ENCODE peak calls at places on chromosome 3, in six cellular contexts. One of them, this sample, is unnamed.

GRCh38 chr3:5226783-5227182 is 39.3 kb downstream of the EDEM1 start:
- DNase-seq in astrocyte of the spinal cord: peak; percentile 43
- DNase-seq in kidney: no peak
- DNase-seq in A549: no peak
- DNase-seq in fibroblast of mammary gland: peak; percentile 44
- DNase-seq in lower leg skin: no peak
- DNase-seq in this sample: no peak

GRCh38 chr3:8500208-8500961 is 1.2 kb upstream of the LMCD1 start:
- DNase-seq in A549: no peak
- DNase-seq in fibroblast of mammary gland: peak; percentile 37
- DNase-seq in kidney: no peak
- DNase-seq in lower leg skin: no peak
- DNase-seq in astrocyte of the spinal cord: peak; percentile 62
- DNase-seq in this sample: peak; percentile 56

GRCh38 chr3:128521715-128522114 is 28.7 kb upstream of the GATA2 start:
- DNase-seq in fibroblast of mammary gland: no peak
- DNase-seq in A549: no peak
- DNase-seq in lower leg skin: no peak
- DNase-seq in astrocyte of the spinal cord: no peak
- DNase-seq in kidney: no peak
- DNase-seq in this sample: no peak

GRCh38 chr3:34108976-34109375 is 310.5 kb downstream of the PDCD6IP start:
- DNase-seq in fibroblast of mammary gland: no peak
- DNase-seq in astrocyte of the spinal cord: no peak
- DNase-seq in kidney: no peak
- DNase-seq in A549: no peak
- DNase-seq in lower leg skin: no peak
- DNase-seq in this sample: no peak

GRCh38 chr3:42728056-42728455 is 25.5 kb upstream of the HHATL start:
- DNase-seq in lower leg skin: peak; percentile 14
- DNase-seq in fibroblast of mammary gland: no peak
- DNase-seq in kidney: no peak
- DNase-seq in A549: no peak
- DNase-seq in astrocyte of the spinal cord: no peak
- DNase-seq in this sample: no peak

GRCh38 chr3:140499114-140499757 is 178.6 kb upstream of the TRIM42 start:
- DNase-seq in lower leg skin: no peak
- DNase-seq in kidney: no peak
- DNase-seq in astrocyte of the spinal cord: peak; percentile 27
- DNase-seq in fibroblast of mammary gland: peak; percentile 45
- DNase-seq in A549: no peak
- DNase-seq in this sample: no peak

GRCh38 chr3:89851974-89852621 is 744.7 kb downstream of the EPHA3 start:
- DNase-seq in astrocyte of the spinal cord: peak; percentile 24
- DNase-seq in A549: no peak
- DNase-seq in lower leg skin: no peak
- DNase-seq in kidney: peak; percentile 29
- DNase-seq in fibroblast of mammary gland: peak; percentile 1
- DNase-seq in this sample: peak; percentile 78

GRCh38 chr3:189792046-189792929 is 161.1 kb downstream of the TP63 start:
- DNase-seq in fibroblast of mammary gland: no peak
- DNase-seq in kidney: no peak
- DNase-seq in lower leg skin: no peak
- DNase-seq in A549: no peak
- DNase-seq in astrocyte of the spinal cord: no peak
- DNase-seq in this sample: no peak

GRCh38 chr3:32822609-32823498 is 5.1 kb downstream of the TRIM71 start:
- DNase-seq in lower leg skin: no peak
- DNase-seq in kidney: no peak
- DNase-seq in astrocyte of the spinal cord: no peak
- DNase-seq in fibroblast of mammary gland: no peak
- DNase-seq in A549: no peak
- DNase-seq in this sample: no peak

GRCh38 chr3:32956750-32957570 is 5.5 kb downstream of the CCR4 start:
- DNase-seq in lower leg skin: no peak
- DNase-seq in A549: no peak
- DNase-seq in fibroblast of mammary gland: no peak
- DNase-seq in astrocyte of the spinal cord: no peak
- DNase-seq in kidney: no peak
- DNase-seq in this sample: no peak

GRCh38 chr3:141333796-141334626 is 34.3 kb upstream of the ZBTB38 start:
- DNase-seq in A549: no peak
- DNase-seq in fibroblast of mammary gland: peak; percentile 68
- DNase-seq in kidney: no peak
- DNase-seq in astrocyte of the spinal cord: peak; percentile 70
- DNase-seq in lower leg skin: no peak
- DNase-seq in this sample: no peak

GRCh38 chr3:190038050-190038631 is 82.6 kb downstream of the P3H2 start:
- DNase-seq in fibroblast of mammary gland: peak; percentile 79
- DNase-seq in A549: peak; percentile 64
- DNase-seq in lower leg skin: peak; percentile 68
- DNase-seq in kidney: peak; percentile 79
- DNase-seq in astrocyte of the spinal cord: peak; percentile 56
- DNase-seq in this sample: peak; percentile 64

GRCh38 chr3:117455782-117456181 is 746.2 kb downstream of the TUSC7 start:
- DNase-seq in kidney: no peak
- DNase-seq in astrocyte of the spinal cord: no peak
- DNase-seq in fibroblast of mammary gland: no peak
- DNase-seq in A549: no peak
- DNase-seq in lower leg skin: no peak
- DNase-seq in this sample: no peak

GRCh38 chr3:149634573-149634972 is 23.3 kb downstream of the WWTR1 start:
- DNase-seq in kidney: no peak
- DNase-seq in fibroblast of mammary gland: no peak
- DNase-seq in astrocyte of the spinal cord: no peak
- DNase-seq in lower leg skin: no peak
- DNase-seq in A549: no peak
- DNase-seq in this sample: no peak

GRCh38 chr3:49161197-49161596 is 4.9 kb downstream of the CCDC71 start:
- DNase-seq in A549: no peak
- DNase-seq in lower leg skin: no peak
- DNase-seq in kidney: no peak
- DNase-seq in astrocyte of the spinal cord: no peak
- DNase-seq in fibroblast of mammary gland: no peak
- DNase-seq in this sample: no peak

GRCh38 chr3:183381179-183381578 is 47.2 kb downstream of the MCF2L2 start:
- DNase-seq in kidney: no peak
- DNase-seq in A549: no peak
- DNase-seq in fibroblast of mammary gland: peak; percentile 89
- DNase-seq in lower leg skin: no peak
- DNase-seq in astrocyte of the spinal cord: peak; percentile 48
- DNase-seq in this sample: no peak

GRCh38 chr3:36743821-36744220 is 20.5 kb downstream of the DCLK3 start:
- DNase-seq in fibroblast of mammary gland: no peak
- DNase-seq in A549: no peak
- DNase-seq in kidney: no peak
- DNase-seq in astrocyte of the spinal cord: no peak
- DNase-seq in lower leg skin: no peak
- DNase-seq in this sample: no peak

GRCh38 chr3:137815251-137815650 is 51.1 kb downstream of the SOX14 start:
- DNase-seq in lower leg skin: no peak
- DNase-seq in A549: no peak
- DNase-seq in kidney: no peak
- DNase-seq in astrocyte of the spinal cord: no peak
- DNase-seq in fibroblast of mammary gland: no peak
- DNase-seq in this sample: no peak

GRCh38 chr3:140294058-140294457 is 359.1 kb downstream of the CLSTN2 start:
- DNase-seq in A549: no peak
- DNase-seq in astrocyte of the spinal cord: no peak
- DNase-seq in fibroblast of mammary gland: no peak
- DNase-seq in lower leg skin: no peak
- DNase-seq in kidney: no peak
- DNase-seq in this sample: no peak

GRCh38 chr3:112773864-112774263 is 72.8 kb downstream of the CD200R1L start:
- DNase-seq in A549: peak; percentile 28
- DNase-seq in astrocyte of the spinal cord: peak; percentile 46
- DNase-seq in lower leg skin: no peak
- DNase-seq in fibroblast of mammary gland: peak; percentile 64
- DNase-seq in kidney: no peak
- DNase-seq in this sample: peak; percentile 73

GRCh38 chr3:63344676-63345075 is 66.6 kb downstream of the SYNPR start:
- DNase-seq in kidney: no peak
- DNase-seq in fibroblast of mammary gland: no peak
- DNase-seq in lower leg skin: no peak
- DNase-seq in astrocyte of the spinal cord: no peak
- DNase-seq in A549: no peak
- DNase-seq in this sample: peak; percentile 47

GRCh38 chr3:165212580-165212979 is 16.4 kb upstream of the SLITRK3 start:
- DNase-seq in A549: no peak
- DNase-seq in fibroblast of mammary gland: no peak
- DNase-seq in lower leg skin: no peak
- DNase-seq in kidney: no peak
- DNase-seq in astrocyte of the spinal cord: no peak
- DNase-seq in this sample: no peak

GRCh38 chr3:165210727-165211126 is 14.5 kb upstream of the SLITRK3 start:
- DNase-seq in fibroblast of mammary gland: no peak
- DNase-seq in A549: no peak
- DNase-seq in lower leg skin: no peak
- DNase-seq in astrocyte of the spinal cord: no peak
- DNase-seq in kidney: no peak
- DNase-seq in this sample: no peak

GRCh38 chr3:165206454-165207266 is 10.5 kb upstream of the SLITRK3 start:
- DNase-seq in kidney: peak; percentile 84
- DNase-seq in fibroblast of mammary gland: peak; percentile 80
- DNase-seq in lower leg skin: peak; percentile 52
- DNase-seq in astrocyte of the spinal cord: peak; percentile 84
- DNase-seq in A549: peak; percentile 53
- DNase-seq in this sample: peak; percentile 82

GRCh38 chr3:165211749-165212148 is 15.6 kb upstream of the SLITRK3 start:
- DNase-seq in A549: no peak
- DNase-seq in kidney: no peak
- DNase-seq in lower leg skin: no peak
- DNase-seq in fibroblast of mammary gland: no peak
- DNase-seq in astrocyte of the spinal cord: no peak
- DNase-seq in this sample: no peak

GRCh38 chr3:165210132-165210531 is 13.9 kb upstream of the SLITRK3 start:
- DNase-seq in lower leg skin: no peak
- DNase-seq in kidney: no peak
- DNase-seq in fibroblast of mammary gland: no peak
- DNase-seq in astrocyte of the spinal cord: no peak
- DNase-seq in A549: no peak
- DNase-seq in this sample: no peak
- TF ChIP-seq CTCF in lower leg skin: no peak
- TF ChIP-seq CTCF in kidney: no peak
- TF ChIP-seq CTCF in fibroblast of mammary gland: peak; percentile 33
- TF ChIP-seq CTCF in astrocyte of the spinal cord: peak; percentile 53
- TF ChIP-seq CTCF in A549: no peak
- TF ChIP-seq CTCF in this sample: peak; percentile 67

GRCh38 chr3:45795882-45796765 is at the start of gene SLC6A20:
- DNase-seq in astrocyte of the spinal cord: no peak
- DNase-seq in kidney: no peak
- DNase-seq in lower leg skin: no peak
- DNase-seq in A549: no peak
- DNase-seq in fibroblast of mammary gland: no peak
- DNase-seq in this sample: peak; percentile 39
- TF ChIP-seq CTCF in astrocyte of the spinal cord: no peak
- TF ChIP-seq CTCF in kidney: no peak
- TF ChIP-seq CTCF in lower leg skin: no peak
- TF ChIP-seq CTCF in A549: no peak
- TF ChIP-seq CTCF in fibroblast of mammary gland: no peak
- TF ChIP-seq CTCF in this sample: no peak

GRCh38 chr3:43757613-43758012 is 66.9 kb downstream of the ABHD5 start:
- DNase-seq in astrocyte of the spinal cord: no peak
- DNase-seq in A549: no peak
- DNase-seq in fibroblast of mammary gland: no peak
- DNase-seq in kidney: no peak
- DNase-seq in lower leg skin: no peak
- DNase-seq in this sample: no peak

GRCh38 chr3:43758826-43759225 is 68.1 kb downstream of the ABHD5 start:
- DNase-seq in kidney: no peak
- DNase-seq in astrocyte of the spinal cord: no peak
- DNase-seq in lower leg skin: no peak
- DNase-seq in fibroblast of mammary gland: no peak
- DNase-seq in A549: no peak
- DNase-seq in this sample: no peak

GRCh38 chr3:43762486-43762885 is 71.7 kb downstream of the ABHD5 start:
- DNase-seq in astrocyte of the spinal cord: no peak
- DNase-seq in lower leg skin: no peak
- DNase-seq in kidney: no peak
- DNase-seq in fibroblast of mammary gland: no peak
- DNase-seq in A549: no peak
- DNase-seq in this sample: no peak

GRCh38 chr3:43760951-43761350 is 70.2 kb downstream of the ABHD5 start:
- DNase-seq in fibroblast of mammary gland: no peak
- DNase-seq in astrocyte of the spinal cord: no peak
- DNase-seq in lower leg skin: no peak
- DNase-seq in A549: no peak
- DNase-seq in kidney: no peak
- DNase-seq in this sample: no peak

DNA sequence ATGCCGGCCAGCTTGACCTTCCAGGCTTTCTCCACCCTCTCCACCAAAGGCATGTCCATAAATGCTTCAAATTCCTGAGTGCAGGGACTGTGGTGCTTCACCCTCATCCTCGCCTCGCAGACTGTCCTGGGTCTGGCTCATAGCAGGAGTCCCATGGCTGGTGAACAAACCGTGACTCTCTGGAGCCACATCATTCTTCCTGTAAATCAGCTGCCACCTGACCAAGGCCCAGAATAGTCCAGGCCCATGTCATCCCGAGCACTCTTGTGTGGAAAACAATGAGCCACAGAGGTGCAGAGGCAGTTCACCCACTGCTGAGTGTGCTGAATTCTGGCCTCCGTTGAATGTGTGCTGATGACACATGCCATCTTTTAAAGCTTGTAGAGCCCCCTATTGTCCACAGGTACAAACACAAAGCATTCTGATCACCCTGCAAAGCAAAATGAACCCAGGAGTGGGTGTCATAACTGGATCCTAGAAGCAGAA is 68.6 kb downstream of the ABHD5 start:
- DNase-seq in lower leg skin: no peak
- DNase-seq in A549: peak; percentile 34
- DNase-seq in kidney: peak; percentile 83
- DNase-seq in astrocyte of the spinal cord: peak; percentile 53
- DNase-seq in fibroblast of mammary gland: peak; percentile 79
- DNase-seq in this sample: no peak
- TF ChIP-seq CTCF in lower leg skin: no peak
- TF ChIP-seq CTCF in A549: peak; percentile 27
- TF ChIP-seq CTCF in kidney: peak; percentile 19
- TF ChIP-seq CTCF in astrocyte of the spinal cord: peak; percentile 42
- TF ChIP-seq CTCF in fibroblast of mammary gland: peak; percentile 45
- TF ChIP-seq CTCF in this sample: no peak

DNA sequence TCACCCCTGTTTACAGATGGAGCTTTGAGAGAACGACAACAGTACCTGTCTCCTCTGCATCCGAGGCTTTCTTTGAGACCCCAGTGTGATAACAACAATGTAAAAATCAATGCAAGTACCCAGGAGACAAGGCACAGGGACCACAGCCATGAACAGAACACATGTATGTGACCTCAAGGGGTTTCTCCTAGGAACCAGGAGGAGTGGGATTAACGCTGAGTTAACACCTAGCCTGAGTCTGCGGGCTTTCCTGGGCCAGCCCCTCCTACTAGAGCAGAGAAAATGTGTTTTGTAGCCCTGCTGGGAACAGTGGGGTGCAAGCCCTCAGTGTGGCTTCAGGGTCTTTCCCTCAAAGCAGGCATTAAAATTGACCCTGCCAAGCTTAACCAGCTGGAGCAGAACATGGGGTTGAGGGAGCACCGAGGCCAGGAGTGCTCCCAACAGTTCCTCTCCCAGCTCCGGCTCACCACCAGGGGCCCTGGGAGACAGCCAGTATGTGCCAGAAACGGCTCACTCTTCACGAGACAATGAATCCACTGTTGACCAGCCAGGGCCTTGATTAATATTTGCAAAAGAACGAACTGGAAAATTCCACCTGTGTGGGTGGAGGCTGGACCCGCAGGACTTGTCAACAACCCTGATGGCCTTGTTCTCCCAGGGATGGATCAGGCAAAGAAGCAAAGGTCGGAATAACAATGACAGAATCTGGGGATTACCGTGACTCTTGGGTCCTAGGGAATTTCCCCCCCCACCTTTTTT is 3.6 kb downstream of the CHDH start:
- DNase-seq in lower leg skin: no peak
- DNase-seq in kidney: peak; percentile 91
- DNase-seq in fibroblast of mammary gland: peak; percentile 32
- DNase-seq in A549: peak; percentile 8
- DNase-seq in astrocyte of the spinal cord: peak; percentile 16
- DNase-seq in this sample: peak; percentile 88
- TF ChIP-seq CTCF in lower leg skin: no peak
- TF ChIP-seq CTCF in kidney: peak; percentile 40
- TF ChIP-seq CTCF in fibroblast of mammary gland: peak; percentile 7
- TF ChIP-seq CTCF in A549: no peak
- TF ChIP-seq CTCF in astrocyte of the spinal cord: peak; percentile 18
- TF ChIP-seq CTCF in this sample: peak; percentile 36

This sample was measured in Calu3.